ENCODE peak calls at places on chromosome 10, in five cellular contexts. L, V, Q, R and J are unnamed samples.

GRCh38 chr10:27745719-27746363 is at the start of gene MKX:
- DNase-seq in V (no peak), L (peak; percentile 89), Q (peak; percentile 48), R (no peak), J (peak; percentile 60)

GRCh38 chr10:33917069-33917468 is 582.6 kb upstream of the NRP1 start:
- DNase-seq in Q (no peak), L (no peak), R (no peak), V (no peak), J (no peak)

GRCh38 chr10:46245381-46245900 is 41.4 kb upstream of the ANTXRL start:
- DNase-seq in L (no peak), R (no peak), Q (no peak), V (no peak), J (no peak)

GRCh38 chr10:14543048-14543903 is 212.6 kb upstream of the FRMD4A start:
- DNase-seq in L (no peak), Q (no peak), R (no peak), V (no peak), J (no peak)

GRCh38 chr10:126502481-126502880 is 114.2 kb upstream of the ADAM12 start:
- DNase-seq in Q (no peak), L (no peak), R (no peak), V (no peak), J (no peak)

GRCh38 chr10:64036306-64036930 is 515.2 kb downstream of the REEP3 start:
- DNase-seq in R (no peak), V (no peak), L (no peak), Q (no peak), J (no peak)

GRCh38 chr10:125257521-125258105 is 97.2 kb upstream of the CTBP2 start:
- DNase-seq in V (no peak), Q (no peak), R (no peak), L (no peak), J (no peak)

GRCh38 chr10:69958232-69958902 is 94.3 kb upstream of the MACROH2A2 start:
- DNase-seq in L (no peak), R (peak; percentile 66), Q (no peak), V (no peak), J (no peak)

GRCh38 chr10:14553434-14553833 is 221.3 kb downstream of the FAM107B start:
- DNase-seq in Q (no peak), R (peak; percentile 62), V (no peak), L (no peak), J (no peak)

GRCh38 chr10:24723788-24724380 is at the start of gene ARHGAP21:
- DNase-seq in V (peak; percentile 63), R (peak; percentile 64), Q (peak; percentile 71), L (no peak), J (peak; percentile 76)

GRCh38 chr10:15775513-15775912 is 55.8 kb upstream of the ITGA8 start:
- DNase-seq in V (no peak), R (peak; percentile 60), L (no peak), Q (no peak), J (no peak)

GRCh38 chr10:7275761-7276440 is 134.9 kb downstream of the SFMBT2 start:
- DNase-seq in L (no peak), R (no peak), V (no peak), Q (no peak), J (no peak)

GRCh38 chr10:101752241-101752640 is 23.7 kb downstream of the FGF8 start:
- DNase-seq in R (no peak), L (no peak), V (no peak), Q (no peak), J (no peak)

GRCh38 chr10:97060441-97061084 is 125.2 kb downstream of the SLIT1 start:
- DNase-seq in L (no peak), V (no peak), Q (no peak), R (no peak), J (no peak)

GRCh38 chr10:95121904-95122303 is 52.6 kb upstream of the CYP2C8 start:
- DNase-seq in V (no peak), Q (no peak), R (no peak), L (no peak), J (no peak)

GRCh38 chr10:95646160-95646559 is 10.4 kb downstream of the ALDH18A1 start:
- DNase-seq in R (no peak), Q (peak; percentile 27), V (no peak), L (no peak), J (no peak)

GRCh38 chr10:17041626-17042520 is 87.7 kb downstream of the CUBN start:
- DNase-seq in Q (no peak), L (no peak), R (no peak), V (no peak), J (no peak)

GRCh38 chr10:71659050-71659738 is 60.4 kb downstream of the C10orf105 start:
- DNase-seq in R (no peak), L (no peak), V (no peak), Q (no peak), J (no peak)

GRCh38 chr10:119495545-119495944 is 47.0 kb downstream of the RGS10 start:
- DNase-seq in R (no peak), Q (no peak), L (no peak), V (no peak), J (no peak)

GRCh38 chr10:113681533-113682470 is 2.1 kb downstream of the CASP7 start:
- DNase-seq in L (no peak), Q (no peak), V (no peak), R (no peak), J (no peak)

GRCh38 chr10:72121389-72121788 is 33.0 kb upstream of the SPOCK2 start:
- DNase-seq in R (no peak), V (no peak), L (no peak), Q (no peak), J (no peak)

GRCh38 chr10:11024596-11024995 is 6.9 kb downstream of the CELF2 start:
- DNase-seq in Q (no peak), L (no peak), V (no peak), R (peak; percentile 65), J (no peak)

GRCh38 chr10:44983066-44983894 is 4.7 kb upstream of the DEPP1 start:
- DNase-seq in V (no peak), L (no peak), R (no peak), Q (no peak), J (no peak)

GRCh38 chr10:21523557-21524008 is 1.9 kb downstream of the SKIDA1 start:
- DNase-seq in V (no peak), L (no peak), R (no peak), Q (no peak), J (no peak)

GRCh38 chr10:102399217-102400021 is 3.9 kb downstream of the NFKB2 start:
- DNase-seq in V (peak; percentile 67), Q (peak; percentile 92), R (peak; percentile 63), L (peak; percentile 93), J (peak; percentile 94)

GRCh38 chr10:50636576-50636975 is 12.8 kb upstream of the SGMS1 start:
- DNase-seq in Q (no peak), R (no peak), V (no peak), L (no peak), J (no peak)